ENCODE peak calls at places on chromosomes 11 and 22, in eight cellular contexts. One of them, this sample, is unnamed. For H3K36me3, the result is how much of the 10 kb centered on the place peaks cover.

GRCh38 chr11:19039409-19039808 is 21.1 kb downstream of the MRGPRX2 start:
- DNase-seq in WERI-Rb-1: no peak
- DNase-seq in body of pancreas: no peak
- DNase-seq in IMR-90: no peak
- DNase-seq in CD8-positive, alpha-beta T cell: no peak
- DNase-seq in left ventricle myocardium inferior: no peak
- DNase-seq in DND-41: no peak
- DNase-seq in gastrocnemius medialis: no peak
- DNase-seq in this sample: no peak

GRCh38 chr11:107040447-107041444 is 22.5 kb upstream of the GUCY1A2 start:
- DNase-seq in WERI-Rb-1: no peak
- DNase-seq in body of pancreas: no peak
- DNase-seq in IMR-90: peak
- DNase-seq in CD8-positive, alpha-beta T cell: no peak
- DNase-seq in left ventricle myocardium inferior: no peak
- DNase-seq in DND-41: no peak
- DNase-seq in gastrocnemius medialis: no peak
- DNase-seq in this sample: no peak

GRCh38 chr22:38773363-38773946 is 17.7 kb upstream of the SUN2 start:
- DNase-seq in WERI-Rb-1: no peak
- DNase-seq in body of pancreas: no peak
- DNase-seq in IMR-90: no peak
- DNase-seq in CD8-positive, alpha-beta T cell: no peak
- DNase-seq in left ventricle myocardium inferior: no peak
- DNase-seq in DND-41: no peak
- DNase-seq in gastrocnemius medialis: no peak
- DNase-seq in this sample: no peak

GRCh38 chr11:34601085-34601444 is 19.8 kb upstream of the EHF start:
- DNase-seq in WERI-Rb-1: no peak
- DNase-seq in body of pancreas: peak
- DNase-seq in IMR-90: peak
- DNase-seq in CD8-positive, alpha-beta T cell: no peak
- DNase-seq in left ventricle myocardium inferior: no peak
- DNase-seq in DND-41: no peak
- DNase-seq in gastrocnemius medialis: no peak
- DNase-seq in this sample: no peak

GRCh38 chr22:37162221-37163095 is 12.7 kb upstream of the IL2RB start:
- DNase-seq in WERI-Rb-1: no peak
- DNase-seq in body of pancreas: no peak
- DNase-seq in IMR-90: no peak
- DNase-seq in CD8-positive, alpha-beta T cell: peak
- DNase-seq in left ventricle myocardium inferior: no peak
- DNase-seq in DND-41: peak
- DNase-seq in gastrocnemius medialis: no peak
- DNase-seq in this sample: no peak

GRCh38 chr11:132716037-132716436 is 816.3 kb downstream of the OPCML start:
- DNase-seq in WERI-Rb-1: no peak
- DNase-seq in body of pancreas: no peak
- DNase-seq in IMR-90: no peak
- DNase-seq in CD8-positive, alpha-beta T cell: no peak
- DNase-seq in left ventricle myocardium inferior: no peak
- DNase-seq in DND-41: no peak
- DNase-seq in gastrocnemius medialis: no peak
- DNase-seq in this sample: no peak

GRCh38 chr11:45021001-45021400 is 70.3 kb upstream of the TP53I11 start:
- DNase-seq in WERI-Rb-1: no peak
- DNase-seq in body of pancreas: no peak
- DNase-seq in IMR-90: no peak
- DNase-seq in CD8-positive, alpha-beta T cell: no peak
- DNase-seq in left ventricle myocardium inferior: no peak
- DNase-seq in DND-41: no peak
- DNase-seq in gastrocnemius medialis: no peak
- DNase-seq in this sample: no peak

GRCh38 chr11:104327864-104328513 is 164.0 kb upstream of the PDGFD start:
- DNase-seq in WERI-Rb-1: no peak
- DNase-seq in body of pancreas: no peak
- DNase-seq in IMR-90: peak
- DNase-seq in CD8-positive, alpha-beta T cell: no peak
- DNase-seq in left ventricle myocardium inferior: no peak
- DNase-seq in DND-41: no peak
- DNase-seq in gastrocnemius medialis: no peak
- DNase-seq in this sample: no peak

GRCh38 chr22:48449466-48450187 is 1378.0 kb downstream of the BRD1 start:
- DNase-seq in WERI-Rb-1: no peak
- DNase-seq in body of pancreas: no peak
- DNase-seq in IMR-90: no peak
- DNase-seq in CD8-positive, alpha-beta T cell: no peak
- DNase-seq in left ventricle myocardium inferior: no peak
- DNase-seq in DND-41: no peak
- DNase-seq in gastrocnemius medialis: no peak
- DNase-seq in this sample: peak

GRCh38 chr22:20992056-20992442 is 9.9 kb downstream of the THAP7 start:
- DNase-seq in WERI-Rb-1: no peak
- DNase-seq in body of pancreas: no peak
- DNase-seq in IMR-90: no peak
- DNase-seq in CD8-positive, alpha-beta T cell: no peak
- DNase-seq in left ventricle myocardium inferior: no peak
- DNase-seq in DND-41: no peak
- DNase-seq in gastrocnemius medialis: no peak
- DNase-seq in this sample: no peak

GRCh38 chr11:56916162-56916561 is 72.6 kb upstream of the OR5AK2 start:
- DNase-seq in WERI-Rb-1: no peak
- DNase-seq in body of pancreas: no peak
- DNase-seq in IMR-90: no peak
- DNase-seq in CD8-positive, alpha-beta T cell: no peak
- DNase-seq in left ventricle myocardium inferior: no peak
- DNase-seq in DND-41: no peak
- DNase-seq in gastrocnemius medialis: no peak
- DNase-seq in this sample: no peak

GRCh38 chr11:81569999-81570398 is 1163.7 kb downstream of the FAM181B start:
- DNase-seq in WERI-Rb-1: no peak
- DNase-seq in body of pancreas: no peak
- DNase-seq in IMR-90: no peak
- DNase-seq in CD8-positive, alpha-beta T cell: no peak
- DNase-seq in left ventricle myocardium inferior: no peak
- DNase-seq in DND-41: no peak
- DNase-seq in gastrocnemius medialis: no peak
- DNase-seq in this sample: no peak

GRCh38 chr11:8601376-8602133 is 7.5 kb upstream of the STK33 start:
- DNase-seq in WERI-Rb-1: peak
- DNase-seq in body of pancreas: no peak
- DNase-seq in IMR-90: no peak
- DNase-seq in CD8-positive, alpha-beta T cell: no peak
- DNase-seq in left ventricle myocardium inferior: no peak
- DNase-seq in DND-41: no peak
- DNase-seq in gastrocnemius medialis: no peak
- DNase-seq in this sample: no peak

DNA sequence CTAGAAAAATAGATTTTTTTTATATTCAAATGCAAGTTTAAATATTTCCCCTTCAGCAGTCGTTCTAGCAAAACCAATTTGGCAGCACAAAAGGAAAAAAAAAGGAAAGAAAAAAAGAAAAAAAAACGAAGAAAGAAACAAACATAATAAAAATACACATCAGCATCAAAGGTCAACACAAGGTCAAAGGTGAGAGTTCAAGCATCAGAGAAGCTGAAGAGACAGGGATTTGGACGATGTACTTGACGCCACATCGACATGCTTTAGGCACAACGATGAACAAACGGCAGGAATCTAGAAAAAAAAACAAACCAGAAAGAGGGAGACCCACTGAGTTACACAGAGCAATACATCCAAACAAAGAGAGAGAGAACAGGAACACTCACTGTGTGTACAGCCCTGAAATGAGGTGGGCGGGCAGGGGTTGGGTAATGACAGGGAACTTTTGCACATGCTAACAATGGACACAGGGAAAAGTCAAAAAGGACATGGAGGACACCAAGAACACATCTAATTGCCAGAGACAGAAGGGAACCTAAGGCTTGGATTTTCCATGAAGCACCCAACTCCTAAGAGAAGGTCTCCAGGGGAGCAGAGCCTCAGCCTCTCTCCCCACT is 19.8 kb upstream of the RAPSN start:
- DNase-seq in WERI-Rb-1: no peak
- DNase-seq in body of pancreas: no peak
- DNase-seq in IMR-90: peak
- DNase-seq in CD8-positive, alpha-beta T cell: no peak
- DNase-seq in left ventricle myocardium inferior: no peak
- DNase-seq in DND-41: no peak
- DNase-seq in gastrocnemius medialis: no peak
- DNase-seq in this sample: peak
- H3K27ac ChIP-seq in WERI-Rb-1: peak
- H3K27ac ChIP-seq in body of pancreas: no peak
- H3K27ac ChIP-seq in IMR-90: no peak
- H3K27ac ChIP-seq in CD8-positive, alpha-beta T cell: no peak
- H3K27ac ChIP-seq in left ventricle myocardium inferior: peak
- H3K27ac ChIP-seq in DND-41: no peak
- H3K27ac ChIP-seq in gastrocnemius medialis: peak
- H3K27ac ChIP-seq in this sample: no peak

GRCh38 chr11:63978551-63979235 is 4.3 kb downstream of the COX8A start:
- DNase-seq in WERI-Rb-1: no peak
- DNase-seq in body of pancreas: no peak
- DNase-seq in IMR-90: no peak
- DNase-seq in CD8-positive, alpha-beta T cell: no peak
- DNase-seq in left ventricle myocardium inferior: no peak
- DNase-seq in DND-41: no peak
- DNase-seq in gastrocnemius medialis: no peak
- DNase-seq in this sample: no peak

GRCh38 chr11:63970902-63971301 is 3.5 kb upstream of the COX8A start:
- DNase-seq in WERI-Rb-1: no peak
- DNase-seq in body of pancreas: no peak
- DNase-seq in IMR-90: no peak
- DNase-seq in CD8-positive, alpha-beta T cell: no peak
- DNase-seq in left ventricle myocardium inferior: no peak
- DNase-seq in DND-41: no peak
- DNase-seq in gastrocnemius medialis: no peak
- DNase-seq in this sample: no peak

GRCh38 chr11:63979426-63979825 is 5.0 kb downstream of the COX8A start:
- DNase-seq in WERI-Rb-1: no peak
- DNase-seq in body of pancreas: no peak
- DNase-seq in IMR-90: no peak
- DNase-seq in CD8-positive, alpha-beta T cell: no peak
- DNase-seq in left ventricle myocardium inferior: no peak
- DNase-seq in DND-41: no peak
- DNase-seq in gastrocnemius medialis: no peak
- DNase-seq in this sample: no peak

DNA sequence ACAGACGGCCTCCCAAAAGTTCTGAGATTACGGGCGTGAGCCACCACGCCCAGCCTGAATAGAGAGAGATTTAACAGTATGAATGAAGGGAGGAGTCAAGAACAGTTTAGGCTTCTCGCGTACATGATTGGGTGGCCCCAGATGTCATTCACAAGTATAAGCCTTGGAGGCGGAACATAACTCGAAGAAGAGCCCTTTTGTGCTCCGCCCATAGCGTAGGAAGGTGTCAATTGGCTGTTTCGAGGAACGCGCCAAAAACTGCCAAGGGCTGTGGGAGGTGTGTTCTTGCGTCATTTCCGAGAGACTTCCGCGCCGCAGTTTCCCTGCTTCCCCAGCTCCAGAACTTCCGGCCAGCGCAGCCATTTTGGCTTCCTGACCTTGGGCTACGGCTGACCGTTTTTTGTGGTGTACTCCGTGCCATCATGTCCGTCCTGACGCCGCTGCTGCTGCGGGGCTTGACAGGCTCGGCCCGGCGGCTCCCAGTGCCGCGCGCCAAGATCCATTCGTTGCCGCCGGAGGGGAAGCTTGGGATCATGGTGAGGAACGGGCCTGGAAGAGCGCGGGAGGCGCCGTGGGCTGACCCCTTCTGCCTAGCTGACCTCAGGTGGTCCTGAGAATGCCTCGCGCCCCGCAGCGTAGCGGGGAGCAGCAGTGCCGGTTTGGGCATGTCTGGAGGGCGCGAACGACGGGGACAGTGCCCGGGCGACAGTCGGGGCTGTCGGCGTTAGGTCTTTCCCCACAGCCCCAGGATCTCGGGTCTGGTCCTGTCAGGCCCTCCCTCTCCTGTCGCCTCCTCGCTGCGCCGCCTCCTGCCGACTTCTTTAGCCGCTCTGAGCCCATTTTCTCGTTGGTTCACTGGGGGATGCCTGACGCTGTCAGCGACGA is at the start of gene COX8A:
- DNase-seq in WERI-Rb-1: peak
- DNase-seq in body of pancreas: peak
- DNase-seq in IMR-90: peak
- DNase-seq in CD8-positive, alpha-beta T cell: peak
- DNase-seq in left ventricle myocardium inferior: peak
- DNase-seq in DND-41: peak
- DNase-seq in gastrocnemius medialis: peak
- DNase-seq in this sample: peak
- TF ChIP-seq CTCF in WERI-Rb-1: no peak
- TF ChIP-seq CTCF in body of pancreas: no peak
- TF ChIP-seq CTCF in IMR-90: peak
- TF ChIP-seq CTCF in CD8-positive, alpha-beta T cell: no peak
- TF ChIP-seq CTCF in left ventricle myocardium inferior: peak
- TF ChIP-seq CTCF in DND-41: no peak
- TF ChIP-seq CTCF in gastrocnemius medialis: peak
- TF ChIP-seq CTCF in this sample: peak

DNA sequence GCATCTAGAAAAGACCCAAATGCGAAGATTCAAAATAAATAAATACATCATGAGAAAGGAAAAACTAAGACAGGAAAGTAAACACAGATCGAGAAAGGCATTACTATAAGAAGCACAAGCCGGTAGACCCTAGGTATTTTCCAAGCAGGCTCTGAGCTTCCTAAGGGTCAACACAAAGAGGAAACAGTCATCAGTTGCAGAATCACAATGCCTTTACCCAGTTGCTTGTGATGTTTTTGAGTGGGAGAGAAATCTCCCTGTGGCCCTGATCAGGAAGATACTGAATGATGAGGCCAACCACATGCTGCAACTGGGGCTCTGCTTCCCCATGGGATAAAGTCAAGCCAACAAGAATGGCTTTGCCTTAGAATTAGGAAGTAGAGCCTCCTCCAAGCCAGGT is 132.5 kb downstream of the MICAL2 start:
- DNase-seq in WERI-Rb-1: no peak
- DNase-seq in body of pancreas: no peak
- DNase-seq in IMR-90: no peak
- DNase-seq in CD8-positive, alpha-beta T cell: no peak
- DNase-seq in left ventricle myocardium inferior: no peak
- DNase-seq in DND-41: no peak
- DNase-seq in gastrocnemius medialis: no peak
- DNase-seq in this sample: no peak
- H3K36me3 ChIP-seq in WERI-Rb-1: under half
- H3K36me3 ChIP-seq in body of pancreas: under half
- H3K36me3 ChIP-seq in IMR-90: half or more
- H3K36me3 ChIP-seq in CD8-positive, alpha-beta T cell: under half
- H3K36me3 ChIP-seq in left ventricle myocardium inferior: under half
- H3K36me3 ChIP-seq in DND-41: under half
- H3K36me3 ChIP-seq in gastrocnemius medialis: under half
- H3K36me3 ChIP-seq in this sample: under half

DNA sequence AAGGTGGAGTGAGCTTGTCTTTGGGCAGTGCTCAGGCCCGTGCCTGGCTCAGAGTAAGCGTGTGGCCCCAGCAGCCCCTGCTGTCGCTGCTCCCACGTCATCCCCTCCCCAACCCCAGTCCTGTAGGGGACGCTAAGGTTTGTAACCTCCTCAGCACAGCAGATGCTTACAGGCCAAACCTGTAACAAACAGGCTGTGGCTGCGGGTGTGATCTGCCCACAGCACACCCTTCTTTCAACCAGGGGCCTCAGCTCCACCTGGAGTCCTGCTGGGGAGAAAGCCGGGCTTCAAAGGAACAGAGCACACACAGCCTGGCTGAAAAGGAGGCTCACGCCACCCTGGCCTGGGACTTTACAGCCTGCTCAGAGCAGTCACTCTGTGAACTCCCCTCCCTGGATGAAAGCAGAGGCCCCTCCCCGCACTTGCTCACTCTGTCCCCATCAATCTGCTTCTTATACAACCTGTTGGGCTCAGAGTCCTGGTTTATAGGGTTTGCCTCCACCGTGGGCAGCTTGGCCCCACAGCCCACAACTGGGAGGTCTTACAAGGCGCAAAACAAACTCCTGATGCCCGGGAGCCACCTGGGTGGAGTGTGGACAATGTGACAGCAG is 54.3 kb downstream of the SCUBE1 start:
- DNase-seq in WERI-Rb-1: no peak
- DNase-seq in body of pancreas: no peak
- DNase-seq in IMR-90: no peak
- DNase-seq in CD8-positive, alpha-beta T cell: no peak
- DNase-seq in left ventricle myocardium inferior: no peak
- DNase-seq in DND-41: no peak
- DNase-seq in gastrocnemius medialis: no peak
- DNase-seq in this sample: no peak
- H3K27ac ChIP-seq in WERI-Rb-1: no peak
- H3K27ac ChIP-seq in body of pancreas: no peak
- H3K27ac ChIP-seq in IMR-90: no peak
- H3K27ac ChIP-seq in CD8-positive, alpha-beta T cell: no peak
- H3K27ac ChIP-seq in left ventricle myocardium inferior: peak
- H3K27ac ChIP-seq in DND-41: no peak
- H3K27ac ChIP-seq in gastrocnemius medialis: peak
- H3K27ac ChIP-seq in this sample: peak